ENCODE peak calls at places on chromosomes 3 and 15, in four cellular contexts. L is HL-60, J is AG09309, A is BE2C. Q is an unnamed sample.
A peak's percentile ranks its signal among the peaks of the same experiment; 100 is the strongest.

GRCh38 chr15:64247906-64248541 is 85.2 kb upstream of the PPIB start:
- DNase-seq in J (peak; percentile 55), A (no peak), L (peak; percentile 5), Q (peak; percentile 68)

GRCh38 chr3:98563661-98564281 is 29.6 kb downstream of the CPOX start:
- DNase-seq in J (peak; percentile 41), A (no peak), L (no peak), Q (no peak)

GRCh38 chr3:57949779-57950618 is 58.2 kb upstream of the FLNB start:
- DNase-seq in A (no peak), L (no peak), J (no peak), Q (no peak)

GRCh38 chr3:45575491-45575923 is 19.0 kb upstream of the LIMD1 start:
- DNase-seq in A (no peak), L (no peak), J (no peak), Q (no peak)

GRCh38 chr15:64753419-64754185 is 21.8 kb downstream of the RBPMS2 start:
- DNase-seq in A (no peak), L (no peak), J (no peak), Q (no peak)

GRCh38 chr15:52163321-52164190 is 27.6 kb downstream of the GNB5 start:
- DNase-seq in A (peak; percentile 56), L (no peak), J (no peak), Q (no peak)

GRCh38 chr15:86650084-86650483 is 570.4 kb downstream of the AGBL1 start:
- DNase-seq in A (no peak), J (no peak), L (no peak), Q (no peak)

GRCh38 chr3:99851955-99852354 is 34.3 kb downstream of the CMSS1 start:
- DNase-seq in A (no peak), J (no peak), L (no peak), Q (no peak)

GRCh38 chr15:36495464-36495863 is 84.0 kb upstream of the CDIN1 start:
- DNase-seq in A (no peak), L (no peak), J (no peak), Q (no peak)

GRCh38 chr15:41336549-41336948 is 3.9 kb downstream of the NUSAP1 start:
- DNase-seq in L (no peak), A (no peak), J (no peak), Q (no peak)

GRCh38 chr3:180705619-180706018 is 26.3 kb upstream of the CCDC39 start:
- DNase-seq in L (no peak), J (no peak), A (no peak), Q (no peak)

GRCh38 chr3:67947808-67948508 is 293.5 kb upstream of the SUCLG2 start:
- DNase-seq in L (no peak), J (no peak), A (peak; percentile 5), Q (no peak)

GRCh38 chr3:4750306-4751056 is 228.8 kb upstream of the BHLHE40 start:
- DNase-seq in J (peak; percentile 75), L (no peak), A (no peak), Q (no peak)

GRCh38 chr15:73982251-73982962 is 9.7 kb downstream of the STOML1 start:
- DNase-seq in J (peak; percentile 73), A (peak; percentile 46), L (peak; percentile 59), Q (peak; percentile 52)